ENCODE peak calls at places on chromosomes 16 and 17, in six cellular contexts. W is neuronal stem cell, R is IMR-90, B is H9, P is trophoblast cell, V is H1. F is an unnamed sample. For H3K9me3, the result is how much of the 10 kb centered on the place peaks cover.

GRCh38 chr17:37744961-37745800 is at the start of gene HNF1B:
- DNase-seq in W (no peak), R (no peak), B (peak), P (no peak), V (peak), F (no peak)

GRCh38 chr17:64128787-64129514 is 993 bp downstream of the ERN1 start:
- DNase-seq in W (no peak), R (no peak), B (peak), P (peak), V (no peak), F (peak)

GRCh38 chr16:58755989-58756649 is 22.0 kb upstream of the GOT2 start:
- DNase-seq in W (peak), R (peak), B (peak), P (peak), V (peak), F (peak)

GRCh38 chr16:30700491-30700890 is 1.5 kb downstream of the SRCAP start:
- DNase-seq in W (no peak), R (peak), B (no peak), P (peak), V (no peak), F (peak)

GRCh38 chr17:57284984-57285646 is 28.8 kb downstream of the MSI2 start:
- DNase-seq in W (peak), R (no peak), B (no peak), P (no peak), V (no peak), F (no peak)

GRCh38 chr17:28928061-28928460 is 23.3 kb downstream of the PHF12 start:
- DNase-seq in W (no peak), R (peak), B (no peak), P (peak), V (no peak), F (peak)

GRCh38 chr16:89155184-89155679 is 16.3 kb upstream of the CDH15 start:
- DNase-seq in W (no peak), R (peak), B (no peak), P (no peak), V (no peak), F (peak)

GRCh38 chr16:20781697-20782096 is 17.9 kb downstream of the ACSM3 start:
- DNase-seq in W (no peak), R (no peak), B (no peak), P (no peak), V (no peak), F (no peak)

GRCh38 chr17:66354981-66355380 is 52.6 kb downstream of the PRKCA start:
- DNase-seq in W (no peak), R (peak), B (no peak), P (peak), V (no peak), F (peak)

GRCh38 chr17:50190278-50191069 is 11.0 kb downstream of the COL1A1 start:
- DNase-seq in W (no peak), R (no peak), B (no peak), P (no peak), V (no peak), F (no peak)

GRCh38 chr17:8173056-8173870 is 2.9 kb downstream of the TMEM107 start:
- DNase-seq in W (peak), R (peak), B (peak), P (peak), V (no peak), F (peak)

GRCh38 chr16:21134053-21134452 is 16.6 kb downstream of the DNAH3 start:
- DNase-seq in W (no peak), R (no peak), B (no peak), P (no peak), V (no peak), F (no peak)

GRCh38 chr17:2101448-2102257 is 46.8 kb downstream of the HIC1 start:
- DNase-seq in W (no peak), R (no peak), B (no peak), P (peak), V (no peak), F (no peak)

GRCh38 chr17:41977991-41978390 is 11.4 kb downstream of the CNP start:
- DNase-seq in W (no peak), R (no peak), B (no peak), P (no peak), V (no peak), F (no peak)

GRCh38 chr17:10058924-10059683 is 139.3 kb downstream of the GAS7 start:
- DNase-seq in W (no peak), R (no peak), B (no peak), P (no peak), V (no peak), F (no peak)

GRCh38 chr17:29151567-29151966 is 28.6 kb downstream of the MYO18A start:
- DNase-seq in W (no peak), R (peak), B (peak), P (peak), V (no peak), F (peak)

GRCh38 chr17:73643012-73643845 is 1.0 kb downstream of the SDK2 start:
- DNase-seq in W (peak), R (no peak), B (peak), P (peak), V (peak), F (peak)

GRCh38 chr17:75681289-75681688 is 14.2 kb downstream of the SAP30BP start:
- DNase-seq in W (no peak), R (peak), B (no peak), P (peak), V (no peak), F (peak)

GRCh38 chr17:57004944-57005579 is 27.1 kb downstream of the SCPEP1 start:
- DNase-seq in W (no peak), R (no peak), B (no peak), P (no peak), V (no peak), F (no peak)

GRCh38 chr16:10646581-10647263 is 48.0 kb downstream of the TEKT5 start:
- DNase-seq in W (no peak), R (no peak), B (no peak), P (no peak), V (no peak), F (no peak)

GRCh38 chr16:70750893-70751467 is 50.0 kb downstream of the VAC14 start:
- DNase-seq in W (no peak), R (peak), B (no peak), P (no peak), V (no peak), F (peak)

GRCh38 chr17:68455756-68456528 is 1.4 kb downstream of the WIPI1 start:
- DNase-seq in W (no peak), R (peak), B (no peak), P (peak), V (no peak), F (peak)

GRCh38 chr17:64480951-64481350 is 15.9 kb downstream of the POLG2 start:
- DNase-seq in W (no peak), R (no peak), B (no peak), P (peak), V (no peak), F (no peak)

GRCh38 chr16:85994492-85995433 is 95.8 kb downstream of the IRF8 start:
- DNase-seq in W (no peak), R (no peak), B (no peak), P (no peak), V (no peak), F (no peak)

GRCh38 chr16:64580558-64580957 is 541.3 kb downstream of the CDH11 start:
- DNase-seq in W (no peak), R (no peak), B (peak), P (no peak), V (no peak), F (no peak)

GRCh38 chr16:77211880-77212735 is 12.9 kb downstream of the SYCE1L start:
- DNase-seq in W (peak), R (no peak), B (peak), P (peak), V (peak), F (peak)

GRCh38 chr16:29813644-29814562 is 1.9 kb downstream of the PRRT2 start:
- DNase-seq in W (no peak), R (no peak), B (no peak), P (no peak), V (no peak), F (no peak)

GRCh38 chr16:86609115-86609514 is 30.8 kb downstream of the FOXL1 start:
- DNase-seq in W (no peak), R (peak), B (no peak), P (peak), V (no peak), F (peak)

GRCh38 chr17:43467981-43468541 is 15.7 kb upstream of the DHX8 start:
- DNase-seq in W (no peak), R (peak), B (no peak), P (no peak), V (no peak), F (peak)

GRCh38 chr17:22512057-22512456 is 819.7 kb downstream of the KCNJ18 start:
- DNase-seq in W (no peak), R (no peak), B (no peak), P (no peak), V (no peak), F (no peak)

GRCh38 chr17:22514315-22514714 is 822.0 kb downstream of the KCNJ18 start:
- DNase-seq in W (no peak), R (no peak), B (no peak), P (no peak), V (no peak), F (no peak)

GRCh38 chr17:22511431-22511830 is 819.1 kb downstream of the KCNJ18 start:
- DNase-seq in W (no peak), R (no peak), B (no peak), P (no peak), V (no peak), F (no peak)

GRCh38 chr17:22512506-22512905 is 820.2 kb downstream of the KCNJ18 start:
- DNase-seq in W (no peak), R (no peak), B (no peak), P (no peak), V (no peak), F (no peak)

GRCh38 chr17:22512997-22513538 is 820.7 kb downstream of the KCNJ18 start:
- DNase-seq in W (no peak), R (no peak), B (no peak), P (no peak), V (no peak), F (no peak)
- H3K9me3 ChIP-seq in W (under half), R (under half), B (half or more), P (half or more), V (half or more), F (under half)

GRCh38 chr16:25257504-25257955 is at the start of gene ZKSCAN2:
- DNase-seq in W (peak), R (peak), B (peak), P (peak), V (peak), F (peak)
- H3K4ac ChIP-seq in W (no peak), R (peak), B (no peak), P (peak), V (peak), F (peak)

GRCh38 chr17:79513206-79513605 is 97.6 kb downstream of the RBFOX3 start:
- DNase-seq in W (no peak), R (no peak), B (no peak), P (no peak), V (no peak), F (no peak)
- H3K9me3 ChIP-seq in W (under half), R (under half), B (under half), P (under half), V (under half), F (under half)

GRCh38 chr17:980406-981291 is 1.1 kb upstream of the NXN start:
- DNase-seq in W (peak), R (peak), B (peak), P (peak), V (no peak), F (peak)

GRCh38 chr17:978110-979093 is 1.2 kb downstream of the NXN start:
- DNase-seq in W (peak), R (peak), B (no peak), P (no peak), V (peak), F (peak)

GRCh38 chr17:979539-980405 is at the start of gene NXN:
- DNase-seq in W (peak), R (peak), B (peak), P (peak), V (peak), F (peak)

GRCh38 chr17:977163-977562 is 2.4 kb downstream of the NXN start:
- DNase-seq in W (no peak), R (peak), B (no peak), P (no peak), V (no peak), F (no peak)

DNA sequence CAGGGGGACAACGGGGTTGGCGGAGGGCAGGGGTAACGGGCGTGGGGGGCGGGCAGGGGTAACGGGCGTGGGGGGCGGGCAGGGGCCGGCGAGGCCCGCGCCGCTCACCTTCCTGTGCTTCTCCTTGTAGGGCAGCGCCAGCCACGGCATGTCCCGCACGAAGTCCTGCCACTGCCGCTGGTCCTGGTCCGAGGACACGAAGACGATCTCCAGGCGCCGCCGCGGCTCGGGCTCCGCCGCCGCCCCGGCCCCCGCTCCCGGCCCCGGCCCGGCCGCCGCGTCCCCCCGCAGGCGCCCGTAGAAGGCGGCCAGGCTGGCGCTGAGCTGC is 401 bp downstream of the NXN start:
- DNase-seq in W (no peak), R (no peak), B (no peak), P (no peak), V (no peak), F (no peak)
- H3K4ac ChIP-seq in W (no peak), R (no peak), B (no peak), P (peak), V (no peak), F (peak)

GRCh38 chr17:36049643-36050042 is 14.4 kb upstream of the CCL18 start:
- DNase-seq in W (no peak), R (no peak), B (no peak), P (no peak), V (no peak), F (no peak)

DNA sequence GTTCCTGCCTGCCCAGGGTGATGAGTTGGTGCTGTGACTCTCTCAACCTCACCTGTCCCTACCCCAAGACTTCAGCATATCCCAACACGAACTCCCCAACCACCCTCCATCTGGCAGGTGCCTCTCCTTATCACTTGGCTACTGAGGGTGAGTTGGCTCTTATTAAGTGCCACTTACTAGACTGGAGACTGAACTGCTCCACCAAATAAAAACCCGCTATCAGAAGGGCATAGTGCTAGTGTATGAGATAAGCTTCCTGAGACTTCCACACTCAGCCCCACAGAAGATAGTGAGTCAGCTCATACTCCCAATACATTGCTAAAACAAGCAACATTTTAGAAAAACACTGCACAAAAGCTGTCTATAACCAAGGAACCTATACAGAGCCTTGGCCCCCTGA is 16.0 kb upstream of the CCL18 start:
- DNase-seq in W (no peak), R (no peak), B (no peak), P (no peak), V (no peak), F (no peak)
- H3K9me3 ChIP-seq in W (under half), R (under half), B (under half), P (under half), V (under half), F (under half)

GRCh38 chr16:22375963-22376640 is 1.7 kb upstream of the CDR2 start:
- DNase-seq in W (no peak), R (no peak), B (no peak), P (no peak), V (no peak), F (no peak)

GRCh38 chr16:22373662-22374310 is 633 bp downstream of the CDR2 start:
- DNase-seq in W (peak), R (no peak), B (peak), P (peak), V (no peak), F (peak)

GRCh38 chr16:22375117-22375962 is 921 bp upstream of the CDR2 start:
- DNase-seq in W (no peak), R (no peak), B (no peak), P (no peak), V (no peak), F (no peak)

GRCh38 chr16:22372882-22373661 is 1.3 kb downstream of the CDR2 start:
- DNase-seq in W (no peak), R (no peak), B (no peak), P (no peak), V (no peak), F (peak)

GRCh38 chr16:22374311-22375116 is at the start of gene CDR2:
- DNase-seq in W (peak), R (peak), B (peak), P (peak), V (peak), F (peak)
- H3K4ac ChIP-seq in W (no peak), R (peak), B (no peak), P (peak), V (peak), F (peak)

GRCh38 chr17:49180303-49180702 is 30.1 kb downstream of the GNGT2 start:
- DNase-seq in W (peak), R (peak), B (peak), P (peak), V (peak), F (peak)
- H3K9me3 ChIP-seq in W (under half), R (under half), B (under half), P (under half), V (under half), F (under half)

DNA sequence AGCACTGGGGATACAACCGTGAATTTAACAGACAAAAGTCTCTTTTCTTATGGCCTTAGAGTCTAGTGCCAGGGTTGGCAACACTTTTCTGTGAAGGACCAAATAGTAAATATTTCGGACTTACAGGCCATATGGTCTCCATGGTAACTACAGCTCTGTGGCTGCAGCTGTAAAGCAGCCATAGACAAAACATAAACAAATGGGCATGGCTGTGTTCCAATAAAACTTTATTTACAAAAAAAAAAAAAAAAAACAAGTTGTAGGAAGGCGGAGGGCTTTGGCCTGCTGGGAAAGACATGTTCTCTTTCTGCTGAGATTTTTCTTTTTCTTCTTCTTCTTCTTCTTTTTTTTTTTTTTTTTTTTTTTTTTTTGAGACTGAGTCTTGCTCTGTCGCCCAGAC is 98.7 kb downstream of the ABCC12 start:
- DNase-seq in W (no peak), R (peak), B (no peak), P (no peak), V (no peak), F (peak)
- H3K4ac ChIP-seq in W (no peak), R (no peak), B (no peak), P (no peak), V (no peak), F (no peak)

GRCh38 chr17:21687136-21687953 is 5.0 kb upstream of the KCNJ18 start:
- DNase-seq in W (no peak), R (no peak), B (no peak), P (no peak), V (no peak), F (no peak)

GRCh38 chr17:21686165-21687015 is 5.9 kb upstream of the KCNJ18 start:
- DNase-seq in W (no peak), R (no peak), B (no peak), P (no peak), V (no peak), F (no peak)

GRCh38 chr17:21688293-21688949 is 3.9 kb upstream of the KCNJ18 start:
- DNase-seq in W (no peak), R (no peak), B (no peak), P (no peak), V (no peak), F (no peak)

DNA sequence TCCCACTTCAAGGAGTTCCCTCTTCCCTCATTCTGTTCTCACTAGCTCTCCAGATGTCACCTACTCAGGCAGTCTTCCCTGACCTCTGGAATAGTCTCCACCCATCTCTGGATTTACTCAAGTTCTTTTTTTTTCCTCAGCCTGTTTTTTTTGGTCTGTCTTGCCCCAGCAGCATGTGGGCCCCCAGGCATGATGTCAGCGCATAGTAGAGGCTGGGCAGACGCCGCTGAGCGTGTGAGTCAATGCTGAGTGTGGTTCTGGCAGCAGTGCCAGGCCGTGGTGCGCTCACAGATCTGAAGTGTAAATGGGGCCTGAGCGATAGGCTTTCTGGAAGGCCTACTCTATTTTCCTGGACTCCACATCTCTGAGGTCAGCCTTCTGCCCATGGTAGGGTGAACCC is 2.7 kb upstream of the KCNJ18 start:
- DNase-seq in W (no peak), R (peak), B (no peak), P (no peak), V (no peak), F (no peak)
- H3K9me3 ChIP-seq in W (under half), R (under half), B (half or more), P (half or more), V (half or more), F (under half)

GRCh38 chr16:68022728-68023537 is at the start of the genes DDX28 and DUS2:
- DNase-seq in W (peak), R (peak), B (peak), P (peak), V (peak), F (peak)
- H3K4ac ChIP-seq in W (peak), R (peak), B (peak), P (peak), V (no peak), F (peak)